ENCODE peak calls at places on chromosomes 12 and 14, in six cellular contexts. Y is HepG2, K is HL-60, E is SK-N-SH, M is GM12878, V is K562. X is an unnamed sample.

GRCh38 chr12:30823140-30823669 is 68.5 kb upstream of the CAPRIN2 start:
- DNase-seq in Y (no peak), K (no peak), E (no peak), M (no peak), V (no peak), X (no peak)

GRCh38 chr12:105978686-105979085 is 160.1 kb downstream of the NUAK1 start:
- DNase-seq in Y (no peak), K (no peak), E (no peak), M (no peak), V (no peak), X (no peak)

GRCh38 chr12:2242206-2242605 is 189.4 kb downstream of the CACNA1C start:
- DNase-seq in Y (no peak), K (no peak), E (no peak), M (no peak), V (no peak), X (no peak)

GRCh38 chr12:113647048-113647447 is 175.4 kb upstream of the LHX5 start:
- DNase-seq in Y (peak), K (no peak), E (peak), M (no peak), V (no peak), X (no peak)

GRCh38 chr14:71168564-71168963 is 261.3 kb downstream of the PCNX1 start:
- DNase-seq in Y (no peak), K (no peak), E (no peak), M (no peak), V (no peak), X (no peak)

GRCh38 chr12:118534003-118534402 is 157.6 kb downstream of the SUDS3 start:
- DNase-seq in Y (no peak), K (no peak), E (no peak), M (no peak), V (no peak), X (no peak)

GRCh38 chr14:76123426-76124095 is 28.2 kb upstream of the GPATCH2L start:
- DNase-seq in Y (no peak), K (no peak), E (no peak), M (no peak), V (no peak), X (no peak)

GRCh38 chr14:70567791-70568190 is 32.7 kb downstream of the MED6 start:
- DNase-seq in Y (peak), K (no peak), E (peak), M (no peak), V (peak), X (peak)

GRCh38 chr14:76997257-76997970 is 31.1 kb downstream of the IRF2BPL start:
- DNase-seq in Y (no peak), K (no peak), E (no peak), M (no peak), V (no peak), X (no peak)

GRCh38 chr12:101552277-101552676 is 42.5 kb upstream of the MYBPC1 start:
- DNase-seq in Y (no peak), K (no peak), E (no peak), M (no peak), V (no peak), X (no peak)

GRCh38 chr12:76236640-76237039 is 111.6 kb downstream of the BBS10 start:
- DNase-seq in Y (peak), K (no peak), E (no peak), M (no peak), V (no peak), X (no peak)

GRCh38 chr12:54993181-54993835 is 8.7 kb upstream of the TESPA1 start:
- DNase-seq in Y (peak), K (peak), E (peak), M (no peak), V (peak), X (no peak)

GRCh38 chr14:77040995-77041744 is 12.7 kb upstream of the IRF2BPL start:
- DNase-seq in Y (no peak), K (no peak), E (no peak), M (no peak), V (no peak), X (no peak)

GRCh38 chr12:98533723-98534251 is 18.4 kb downstream of the TMPO start:
- DNase-seq in Y (peak), K (no peak), E (no peak), M (no peak), V (no peak), X (no peak)

GRCh38 chr14:64736271-64737131 is 32.3 kb downstream of the PLEKHG3 start:
- DNase-seq in Y (peak), K (no peak), E (no peak), M (no peak), V (peak), X (peak)

GRCh38 chr12:128190614-128191013 is 76.4 kb upstream of the TMEM132C start:
- DNase-seq in Y (no peak), K (no peak), E (peak), M (no peak), V (no peak), X (peak)

GRCh38 chr12:48031135-48031960 is 27.1 kb upstream of the COL2A1 start:
- DNase-seq in Y (no peak), K (no peak), E (no peak), M (no peak), V (no peak), X (no peak)

GRCh38 chr14:100586520-100587247 is 533 bp downstream of the BEGAIN start:
- DNase-seq in Y (no peak), K (peak), E (peak), M (no peak), V (no peak), X (peak)

GRCh38 chr12:19994970-19995369 is 373.4 kb upstream of the PDE3A start:
- DNase-seq in Y (no peak), K (no peak), E (no peak), M (no peak), V (no peak), X (no peak)

GRCh38 chr14:36258241-36258640 is 62.2 kb downstream of the MBIP start:
- DNase-seq in Y (no peak), K (no peak), E (no peak), M (no peak), V (no peak), X (no peak)

GRCh38 chr14:20644520-20644919 is 3.0 kb upstream of the OR6S1 start:
- DNase-seq in Y (no peak), K (no peak), E (no peak), M (no peak), V (no peak), X (no peak)

GRCh38 chr12:53484686-53485567 is 14.3 kb downstream of the MAP3K12 start:
- DNase-seq in Y (no peak), K (no peak), E (no peak), M (no peak), V (no peak), X (no peak)

GRCh38 chr14:90805662-90806548 is 10.3 kb downstream of the TTC7B start:
- DNase-seq in Y (no peak), K (no peak), E (no peak), M (no peak), V (peak), X (no peak)

GRCh38 chr14:62682208-62682607 is 363.1 kb downstream of the KCNH5 start:
- DNase-seq in Y (no peak), K (no peak), E (no peak), M (no peak), V (no peak), X (no peak)

GRCh38 chr14:87334997-87335675 is 657.8 kb downstream of the GALC start:
- DNase-seq in Y (no peak), K (no peak), E (no peak), M (no peak), V (no peak), X (no peak)

GRCh38 chr14:35747379-35747778 is 61.7 kb downstream of the RALGAPA1 start:
- DNase-seq in Y (peak), K (no peak), E (no peak), M (no peak), V (no peak), X (no peak)

GRCh38 chr14:36217732-36218131 is 41.2 kb upstream of the PTCSC3 start:
- DNase-seq in Y (no peak), K (no peak), E (no peak), M (no peak), V (no peak), X (no peak)

GRCh38 chr14:95784137-95784536 is 70.2 kb upstream of the TCL1A start:
- DNase-seq in Y (peak), K (no peak), E (no peak), M (no peak), V (no peak), X (no peak)

GRCh38 chr12:120678572-120678971 is 8.4 kb upstream of the MLEC start:
- DNase-seq in Y (no peak), K (no peak), E (no peak), M (no peak), V (no peak), X (no peak)

GRCh38 chr12:24088751-24089150 is 139.3 kb upstream of the SOX5 start:
- DNase-seq in Y (no peak), K (no peak), E (no peak), M (no peak), V (no peak), X (no peak)

GRCh38 chr12:106135075-106135474 is 3.7 kb downstream of the NUAK1 start:
- DNase-seq in Y (no peak), K (no peak), E (no peak), M (no peak), V (no peak), X (no peak)

GRCh38 chr12:23816394-23816851 is 133.0 kb downstream of the SOX5 start:
- DNase-seq in Y (peak), K (no peak), E (no peak), M (no peak), V (no peak), X (peak)

GRCh38 chr12:97408363-97408762 is 54.2 kb upstream of the RMST start:
- DNase-seq in Y (no peak), K (no peak), E (no peak), M (no peak), V (no peak), X (no peak)

GRCh38 chr12:78641837-78642423 is 222.6 kb upstream of the SYT1 start:
- DNase-seq in Y (no peak), K (no peak), E (no peak), M (no peak), V (no peak), X (no peak)

DNA sequence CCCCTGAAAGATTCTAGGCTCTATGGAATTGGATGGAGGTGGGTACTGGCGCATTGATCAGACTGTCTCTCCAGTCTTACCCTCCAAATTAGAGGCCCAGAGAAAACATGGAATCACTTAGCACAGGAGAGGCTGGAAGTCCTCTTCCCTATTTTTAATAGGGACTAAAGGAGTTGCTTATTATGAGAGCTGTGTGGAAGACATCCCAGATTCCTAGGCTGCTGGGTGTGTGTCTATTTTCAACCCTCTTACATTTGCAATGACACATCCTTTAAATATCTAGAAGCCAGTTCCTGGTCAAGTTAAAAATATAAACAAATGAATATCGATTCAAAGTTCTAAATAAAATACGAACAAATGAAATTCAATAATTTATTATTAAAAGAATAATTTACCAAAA is 58.3 kb upstream of the ARID2 start:
- DNase-seq in Y (no peak), K (no peak), E (no peak), M (no peak), V (no peak), X (no peak)
- TF ChIP-seq GABPA in Y (no peak), K (no peak), E (no peak), M (no peak), V (no peak), X (no peak)

GRCh38 chr14:84442481-84442880 is 1087.5 kb upstream of the FLRT2 start:
- DNase-seq in Y (no peak), K (no peak), E (no peak), M (no peak), V (no peak), X (no peak)
- TF ChIP-seq GABPA in Y (no peak), K (no peak), E (no peak), M (no peak), V (no peak), X (no peak)

GRCh38 chr12:6053541-6053940 is 70.9 kb downstream of the VWF start:
- DNase-seq in Y (peak), K (no peak), E (no peak), M (no peak), V (no peak), X (no peak)
- TF ChIP-seq GABPA in Y (no peak), K (no peak), E (no peak), M (no peak), V (no peak), X (no peak)

GRCh38 chr12:77609016-77609415 is 221.7 kb upstream of the NAV3 start:
- DNase-seq in Y (no peak), K (no peak), E (no peak), M (no peak), V (no peak), X (no peak)
- TF ChIP-seq GABPA in Y (no peak), K (no peak), E (no peak), M (no peak), V (no peak), X (no peak)

GRCh38 chr14:21913759-21914158 is 240.1 kb upstream of the OR4E1 start:
- DNase-seq in Y (peak), K (peak), E (peak), M (peak), V (peak), X (peak)
- TF ChIP-seq GABPA in Y (no peak), K (no peak), E (no peak), M (no peak), V (no peak), X (no peak)

DNA sequence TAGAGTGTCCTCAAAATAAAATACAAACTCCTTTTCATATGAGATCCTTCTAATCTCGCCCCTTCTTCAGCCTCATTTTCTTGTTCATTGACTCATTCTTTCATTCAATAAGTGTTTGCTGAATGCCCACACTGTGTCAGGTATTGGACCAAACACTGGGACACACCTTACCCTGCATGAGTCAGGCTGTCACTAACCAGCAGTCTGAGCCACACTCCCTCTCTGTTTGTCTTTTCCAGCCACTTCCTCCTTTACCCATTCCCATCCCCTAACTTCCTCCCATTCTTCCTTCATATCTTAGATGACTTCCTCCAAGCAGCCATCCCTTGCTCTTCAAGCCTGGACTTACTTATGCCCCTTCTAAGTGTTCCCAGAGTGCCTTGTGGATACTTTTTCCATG is 27.0 kb upstream of the HIF1A start:
- DNase-seq in Y (no peak), K (no peak), E (no peak), M (no peak), V (no peak), X (no peak)
- TF ChIP-seq GABPA in Y (no peak), K (no peak), E (no peak), M (no peak), V (no peak), X (no peak)

GRCh38 chr14:24368215-24368561 is 204 bp downstream of the NFATC4 start:
- DNase-seq in Y (no peak), K (no peak), E (no peak), M (no peak), V (no peak), X (no peak)

GRCh38 chr14:24368562-24369252 is 723 bp downstream of the NFATC4 start:
- DNase-seq in Y (no peak), K (no peak), E (peak), M (no peak), V (peak), X (peak)

GRCh38 chr14:24366375-24366663 is 1.7 kb upstream of the NFATC4 start:
- DNase-seq in Y (no peak), K (no peak), E (no peak), M (no peak), V (no peak), X (no peak)

GRCh38 chr14:24366664-24367505 is 1.1 kb upstream of the NFATC4 start:
- DNase-seq in Y (peak), K (no peak), E (peak), M (peak), V (peak), X (peak)

GRCh38 chr14:24367506-24368214 is at the start of gene NFATC4:
- DNase-seq in Y (peak), K (no peak), E (peak), M (no peak), V (peak), X (peak)
- TF ChIP-seq GABPA in Y (no peak), K (no peak), E (no peak), M (no peak), V (no peak), X (no peak)

DNA sequence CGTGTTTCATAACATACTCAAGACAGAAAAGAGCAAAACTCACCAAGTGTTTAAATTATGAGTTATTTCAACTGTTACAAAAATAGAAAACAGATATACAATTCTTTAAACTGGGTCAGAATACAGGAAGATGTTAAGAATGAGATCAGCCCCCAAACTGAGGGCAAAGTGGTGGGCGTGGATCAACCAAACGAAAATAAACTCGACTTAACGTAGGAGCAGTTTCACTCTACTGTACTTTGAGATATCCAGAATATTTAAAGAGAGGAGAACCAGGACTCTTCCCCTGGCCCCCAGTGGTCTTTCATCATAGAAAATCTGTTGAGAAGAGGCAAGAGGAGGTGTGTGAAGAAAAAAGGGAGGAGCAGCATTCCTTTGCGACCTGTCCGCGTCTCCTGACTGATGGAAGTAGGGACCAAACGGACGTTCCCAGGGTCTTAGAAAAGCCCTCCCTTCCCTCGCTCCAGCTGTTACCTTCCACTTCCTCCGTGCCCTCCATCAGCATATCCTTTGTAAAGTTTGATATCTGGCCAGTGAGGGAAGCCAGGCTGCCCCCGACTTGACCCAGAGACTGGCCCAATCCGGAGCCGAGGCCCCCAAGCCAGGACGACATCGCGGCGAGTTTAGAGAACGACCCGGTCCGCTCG is 663 bp downstream of the TRIP11 start:
- DNase-seq in Y (peak), K (peak), E (peak), M (no peak), V (peak), X (peak)
- TF ChIP-seq GABPA in Y (peak), K (no peak), E (no peak), M (no peak), V (no peak), X (no peak)

DNA sequence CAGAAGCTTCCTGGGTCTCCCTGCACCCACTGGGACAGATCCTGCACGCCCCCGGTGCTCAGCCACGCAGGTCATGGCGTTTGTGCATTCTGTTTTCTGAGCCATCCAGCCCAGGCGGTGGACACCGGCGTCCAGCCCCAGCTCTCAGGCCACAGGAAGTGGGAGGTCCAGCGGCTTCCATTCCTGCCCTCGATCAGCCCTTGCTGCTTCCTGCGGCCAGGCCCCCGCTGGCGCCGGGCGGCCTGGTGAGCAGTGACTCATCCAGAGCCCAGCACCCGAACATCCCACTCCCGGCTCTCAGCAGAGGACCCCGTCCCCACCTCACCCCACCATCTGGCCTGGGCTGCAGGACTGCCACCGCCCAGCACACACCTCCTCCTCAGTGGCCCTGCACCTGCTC is 18.0 kb upstream of the NUDT14 start:
- DNase-seq in Y (no peak), K (no peak), E (no peak), M (no peak), V (peak), X (no peak)
- TF ChIP-seq GABPA in Y (peak), K (no peak), E (no peak), M (no peak), V (no peak), X (no peak)

GRCh38 chr12:13559318-13559978 is 362.9 kb downstream of the EMP1 start:
- DNase-seq in Y (peak), K (no peak), E (no peak), M (no peak), V (no peak), X (no peak)
- TF ChIP-seq GABPA in Y (no peak), K (no peak), E (no peak), M (no peak), V (no peak), X (no peak)